ENCODE peak calls at places on chromosome 3, in seven cellular contexts. One of them, this sample, is unnamed.
A peak's percentile ranks its signal among the peaks of the same experiment; 100 is the strongest.

GRCh38 chr3:132966374-132966773 is 71.8 kb upstream of the TMEM108 start:
- DNase-seq in SK-N-SH: no peak
- DNase-seq in heart left ventricle: no peak
- DNase-seq in ascending aorta: no peak
- DNase-seq in spleen: no peak
- DNase-seq in stomach: no peak
- DNase-seq in OCI-LY7: no peak
- DNase-seq in this sample: peak; percentile 60

GRCh38 chr3:161273589-161274218 is 52.6 kb downstream of the NMD3 start:
- DNase-seq in ascending aorta: no peak
- DNase-seq in spleen: no peak
- DNase-seq in heart left ventricle: no peak
- DNase-seq in stomach: no peak
- DNase-seq in SK-N-SH: peak; percentile 6
- DNase-seq in OCI-LY7: peak; percentile 60
- DNase-seq in this sample: no peak

GRCh38 chr3:10417849-10418248 is 87.5 kb downstream of the ATP2B2 start:
- DNase-seq in ascending aorta: no peak
- DNase-seq in OCI-LY7: peak; percentile 31
- DNase-seq in spleen: no peak
- DNase-seq in SK-N-SH: peak; percentile 78
- DNase-seq in stomach: no peak
- DNase-seq in heart left ventricle: no peak
- DNase-seq in this sample: peak; percentile 40

GRCh38 chr3:151925419-151925818 is 52.0 kb downstream of the SUCNR1 start:
- DNase-seq in stomach: no peak
- DNase-seq in SK-N-SH: no peak
- DNase-seq in spleen: no peak
- DNase-seq in OCI-LY7: no peak
- DNase-seq in ascending aorta: no peak
- DNase-seq in heart left ventricle: no peak
- DNase-seq in this sample: no peak

GRCh38 chr3:15982667-15983145 is 184.9 kb upstream of the ANKRD28 start:
- DNase-seq in heart left ventricle: peak; percentile 34
- DNase-seq in stomach: no peak
- DNase-seq in SK-N-SH: peak; percentile 56
- DNase-seq in spleen: no peak
- DNase-seq in OCI-LY7: no peak
- DNase-seq in ascending aorta: no peak
- DNase-seq in this sample: no peak

GRCh38 chr3:96538186-96538585 is 276.2 kb upstream of the EPHA6 start:
- DNase-seq in SK-N-SH: no peak
- DNase-seq in ascending aorta: no peak
- DNase-seq in spleen: no peak
- DNase-seq in OCI-LY7: no peak
- DNase-seq in stomach: no peak
- DNase-seq in heart left ventricle: no peak
- DNase-seq in this sample: no peak

GRCh38 chr3:46982581-46982980 is 3.1 kb downstream of the NBEAL2 start:
- DNase-seq in spleen: peak; percentile 71
- DNase-seq in OCI-LY7: no peak
- DNase-seq in SK-N-SH: no peak
- DNase-seq in stomach: no peak
- DNase-seq in ascending aorta: no peak
- DNase-seq in heart left ventricle: no peak
- DNase-seq in this sample: no peak

GRCh38 chr3:76470285-76470684 is 569.6 kb upstream of the ROBO2 start:
- DNase-seq in ascending aorta: no peak
- DNase-seq in spleen: no peak
- DNase-seq in heart left ventricle: no peak
- DNase-seq in stomach: no peak
- DNase-seq in SK-N-SH: no peak
- DNase-seq in OCI-LY7: no peak
- DNase-seq in this sample: no peak

GRCh38 chr3:167940241-167940640 is 155.5 kb downstream of the GOLIM4 start:
- DNase-seq in stomach: no peak
- DNase-seq in SK-N-SH: no peak
- DNase-seq in heart left ventricle: no peak
- DNase-seq in OCI-LY7: no peak
- DNase-seq in spleen: no peak
- DNase-seq in ascending aorta: no peak
- DNase-seq in this sample: no peak

GRCh38 chr3:195876297-195877031 is 31.9 kb downstream of the TNK2 start:
- DNase-seq in heart left ventricle: no peak
- DNase-seq in spleen: no peak
- DNase-seq in OCI-LY7: no peak
- DNase-seq in ascending aorta: no peak
- DNase-seq in SK-N-SH: no peak
- DNase-seq in stomach: peak; percentile 81
- DNase-seq in this sample: no peak

GRCh38 chr3:101703169-101703568 is 16.7 kb upstream of the RPL24 start:
- DNase-seq in spleen: no peak
- DNase-seq in stomach: no peak
- DNase-seq in SK-N-SH: no peak
- DNase-seq in heart left ventricle: no peak
- DNase-seq in OCI-LY7: no peak
- DNase-seq in ascending aorta: no peak
- DNase-seq in this sample: no peak

GRCh38 chr3:12054245-12054644 is 50.1 kb downstream of the SYN2 start:
- DNase-seq in spleen: no peak
- DNase-seq in SK-N-SH: no peak
- DNase-seq in OCI-LY7: no peak
- DNase-seq in heart left ventricle: no peak
- DNase-seq in stomach: no peak
- DNase-seq in ascending aorta: no peak
- DNase-seq in this sample: no peak

GRCh38 chr3:12046406-12046805 is 42.2 kb downstream of the SYN2 start:
- DNase-seq in spleen: no peak
- DNase-seq in heart left ventricle: no peak
- DNase-seq in stomach: no peak
- DNase-seq in ascending aorta: no peak
- DNase-seq in OCI-LY7: no peak
- DNase-seq in SK-N-SH: peak; percentile 42
- DNase-seq in this sample: peak; percentile 22

GRCh38 chr3:12049675-12050074 is 45.5 kb downstream of the SYN2 start:
- DNase-seq in stomach: no peak
- DNase-seq in ascending aorta: no peak
- DNase-seq in SK-N-SH: no peak
- DNase-seq in spleen: no peak
- DNase-seq in OCI-LY7: no peak
- DNase-seq in heart left ventricle: no peak
- DNase-seq in this sample: no peak

GRCh38 chr3:12051586-12051985 is 47.4 kb downstream of the SYN2 start:
- DNase-seq in SK-N-SH: no peak
- DNase-seq in heart left ventricle: no peak
- DNase-seq in spleen: no peak
- DNase-seq in stomach: no peak
- DNase-seq in ascending aorta: no peak
- DNase-seq in OCI-LY7: no peak
- DNase-seq in this sample: no peak
- H3K27ac ChIP-seq in SK-N-SH: no peak overlapping the region
- H3K27ac ChIP-seq in heart left ventricle: no peak overlapping the region
- H3K27ac ChIP-seq in spleen: no peak overlapping the region
- H3K27ac ChIP-seq in stomach: no peak overlapping the region
- H3K27ac ChIP-seq in ascending aorta: no peak overlapping the region
- H3K27ac ChIP-seq in OCI-LY7: no peak overlapping the region
- H3K27ac ChIP-seq in this sample: no peak overlapping the region

GRCh38 chr3:170438836-170439235 is 20.2 kb downstream of the CLDN11 start:
- DNase-seq in spleen: no peak
- DNase-seq in ascending aorta: no peak
- DNase-seq in stomach: no peak
- DNase-seq in SK-N-SH: no peak
- DNase-seq in heart left ventricle: no peak
- DNase-seq in OCI-LY7: no peak
- DNase-seq in this sample: no peak

GRCh38 chr3:170437151-170437550 is 18.5 kb downstream of the CLDN11 start:
- DNase-seq in stomach: no peak
- DNase-seq in SK-N-SH: no peak
- DNase-seq in OCI-LY7: no peak
- DNase-seq in heart left ventricle: no peak
- DNase-seq in spleen: no peak
- DNase-seq in ascending aorta: no peak
- DNase-seq in this sample: no peak

GRCh38 chr3:170436697-170437096 is 18.0 kb downstream of the CLDN11 start:
- DNase-seq in SK-N-SH: no peak
- DNase-seq in spleen: no peak
- DNase-seq in stomach: no peak
- DNase-seq in OCI-LY7: no peak
- DNase-seq in heart left ventricle: no peak
- DNase-seq in ascending aorta: no peak
- DNase-seq in this sample: no peak

GRCh38 chr3:170440346-170440745 is 21.7 kb downstream of the CLDN11 start:
- DNase-seq in SK-N-SH: no peak
- DNase-seq in ascending aorta: no peak
- DNase-seq in stomach: no peak
- DNase-seq in heart left ventricle: no peak
- DNase-seq in OCI-LY7: no peak
- DNase-seq in spleen: no peak
- DNase-seq in this sample: no peak

DNA sequence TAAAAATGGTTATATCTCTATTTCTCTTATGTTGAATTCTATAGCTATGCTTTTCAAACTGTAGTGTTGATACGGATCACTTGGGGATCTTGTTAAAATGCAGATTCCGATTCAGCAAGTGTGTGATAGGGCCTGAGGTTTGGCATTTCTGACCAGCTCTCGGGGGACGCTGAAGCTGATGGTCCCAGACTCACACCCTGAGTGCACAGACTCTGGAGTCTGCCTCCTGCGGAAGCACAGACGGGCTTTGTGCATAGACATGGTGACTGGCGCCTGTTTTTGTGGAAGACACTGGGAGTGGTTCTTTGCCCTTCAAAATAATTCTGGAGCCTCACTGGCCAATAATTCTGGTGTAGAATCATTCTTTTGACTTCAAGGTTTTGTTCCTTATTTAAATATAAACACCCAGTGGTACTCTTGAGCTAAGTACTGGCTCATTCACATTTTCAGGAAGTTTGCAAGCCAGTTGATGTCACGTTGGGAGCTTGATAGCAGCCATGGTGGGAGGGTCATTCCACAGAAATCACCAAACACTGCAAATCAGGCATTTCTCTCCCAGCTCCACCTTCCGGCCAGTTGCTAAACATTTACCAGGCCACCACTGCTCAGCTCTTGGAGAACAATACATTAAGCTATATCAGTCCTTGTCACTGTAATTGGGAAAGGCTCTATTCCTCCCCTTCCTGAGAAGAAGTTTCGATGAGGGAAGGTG is 19.2 kb downstream of the CLDN11 start:
- DNase-seq in ascending aorta: no peak
- DNase-seq in spleen: no peak
- DNase-seq in SK-N-SH: no peak
- DNase-seq in heart left ventricle: no peak
- DNase-seq in OCI-LY7: no peak
- DNase-seq in stomach: no peak
- DNase-seq in this sample: no peak
- TF ChIP-seq CTCF in ascending aorta: no peak
- TF ChIP-seq CTCF in spleen: no peak
- TF ChIP-seq CTCF in SK-N-SH: no peak
- TF ChIP-seq CTCF in heart left ventricle: no peak
- TF ChIP-seq CTCF in OCI-LY7: no peak
- TF ChIP-seq CTCF in stomach: no peak
- TF ChIP-seq CTCF in this sample: no peak

GRCh38 chr3:128066111-128066510 is 13.9 kb downstream of the SEC61A1 start:
- DNase-seq in spleen: no peak
- DNase-seq in ascending aorta: no peak
- DNase-seq in heart left ventricle: no peak
- DNase-seq in OCI-LY7: no peak
- DNase-seq in stomach: no peak
- DNase-seq in SK-N-SH: no peak
- DNase-seq in this sample: no peak

GRCh38 chr3:128068156-128068620 is 16.0 kb downstream of the SEC61A1 start:
- DNase-seq in heart left ventricle: no peak
- DNase-seq in stomach: no peak
- DNase-seq in ascending aorta: no peak
- DNase-seq in SK-N-SH: peak; percentile 77
- DNase-seq in OCI-LY7: peak; percentile 63
- DNase-seq in spleen: peak; percentile 67
- DNase-seq in this sample: peak; percentile 52

GRCh38 chr3:128067481-128067880 is 15.2 kb downstream of the SEC61A1 start:
- DNase-seq in heart left ventricle: no peak
- DNase-seq in spleen: no peak
- DNase-seq in ascending aorta: no peak
- DNase-seq in stomach: no peak
- DNase-seq in SK-N-SH: no peak
- DNase-seq in OCI-LY7: no peak
- DNase-seq in this sample: no peak

GRCh38 chr3:128062033-128062745 is 10.0 kb downstream of the SEC61A1 start:
- DNase-seq in spleen: no peak
- DNase-seq in OCI-LY7: no peak
- DNase-seq in ascending aorta: no peak
- DNase-seq in SK-N-SH: no peak
- DNase-seq in heart left ventricle: no peak
- DNase-seq in stomach: no peak
- DNase-seq in this sample: no peak

GRCh38 chr3:128064962-128065361 is 12.7 kb downstream of the SEC61A1 start:
- DNase-seq in stomach: no peak
- DNase-seq in OCI-LY7: no peak
- DNase-seq in heart left ventricle: no peak
- DNase-seq in ascending aorta: no peak
- DNase-seq in spleen: no peak
- DNase-seq in SK-N-SH: no peak
- DNase-seq in this sample: no peak
- H3K36me3 ChIP-seq in stomach: peaks cover 100% of the 10 kb centered on the region
- H3K36me3 ChIP-seq in OCI-LY7: peaks cover 100% of the 10 kb centered on the region
- H3K36me3 ChIP-seq in heart left ventricle: peaks cover 97% of the 10 kb centered on the region
- H3K36me3 ChIP-seq in ascending aorta: peaks cover 97% of the 10 kb centered on the region
- H3K36me3 ChIP-seq in spleen: peaks cover 100% of the 10 kb centered on the region
- H3K36me3 ChIP-seq in SK-N-SH: peaks cover 94% of the 10 kb centered on the region
- H3K36me3 ChIP-seq in this sample: peaks cover 97% of the 10 kb centered on the region

DNA sequence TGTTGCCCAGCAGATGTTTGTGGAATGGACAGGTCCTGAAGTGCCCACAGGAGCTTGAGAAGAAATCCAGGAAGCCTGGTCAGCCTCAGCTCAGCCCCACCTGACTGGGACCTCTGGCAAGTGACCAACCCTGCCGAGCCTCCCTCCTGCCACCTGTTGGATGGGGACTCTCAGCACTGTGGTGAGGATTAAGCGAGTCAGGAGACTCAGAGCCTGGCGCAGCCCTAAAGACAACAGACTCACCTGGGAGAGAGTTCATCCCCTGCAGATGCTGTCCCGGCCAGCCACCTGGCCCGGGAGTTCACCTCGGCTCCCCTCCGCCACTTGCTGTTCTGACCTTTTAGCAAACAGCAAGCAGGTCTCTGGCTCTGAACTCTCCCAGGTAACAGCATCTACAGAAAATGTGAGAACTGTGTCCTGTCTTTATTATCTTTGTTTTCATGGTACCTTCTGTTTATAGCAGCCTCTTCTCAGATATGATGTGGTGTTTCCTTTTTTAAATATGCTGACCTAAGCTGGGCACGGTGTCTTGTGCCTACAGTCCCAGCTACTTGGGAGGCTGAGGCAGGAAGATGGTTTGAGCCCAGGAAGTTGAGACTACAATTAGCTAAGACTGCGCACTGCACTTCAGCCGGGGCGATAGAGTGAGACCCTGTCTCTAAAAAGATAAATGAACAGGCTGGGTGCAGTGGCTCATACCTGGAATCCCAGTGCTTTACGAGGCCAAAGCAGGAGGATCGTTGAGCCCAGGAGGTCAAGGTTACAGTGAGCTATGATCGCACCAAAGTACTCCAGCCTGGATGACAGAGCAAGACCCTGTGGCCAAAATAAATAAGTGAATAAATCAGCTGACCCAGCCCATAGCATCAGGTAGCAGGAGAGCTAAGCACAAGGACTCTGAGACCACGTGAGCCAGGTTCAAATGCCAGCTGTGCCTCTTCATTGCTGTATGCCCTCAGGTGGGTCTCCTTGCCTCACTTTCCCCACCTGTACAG is 32.4 kb upstream of the SLC6A6 start:
- DNase-seq in heart left ventricle: no peak
- DNase-seq in spleen: no peak
- DNase-seq in ascending aorta: no peak
- DNase-seq in stomach: peak; percentile 87
- DNase-seq in OCI-LY7: peak; percentile 61
- DNase-seq in SK-N-SH: no peak
- DNase-seq in this sample: peak; percentile 92
- H3K27ac ChIP-seq in heart left ventricle: no peak overlapping the region
- H3K27ac ChIP-seq in spleen: no peak overlapping the region
- H3K27ac ChIP-seq in ascending aorta: no peak overlapping the region
- H3K27ac ChIP-seq in stomach: peak overlapping the region; percentile 12
- H3K27ac ChIP-seq in OCI-LY7: no peak overlapping the region
- H3K27ac ChIP-seq in SK-N-SH: no peak overlapping the region
- H3K27ac ChIP-seq in this sample: peak overlapping the region; percentile 64

This sample was measured in WERI-Rb-1.